ENCODE peak calls at places on chromosomes 5 and 9, in four cellular contexts. S is K562, W is HepG2, D is GM12878. P is an unnamed sample.

GRCh38 chr5:148145916-148146315 is 22.4 kb upstream of the SPINK14 start:
- DNase-seq in S (no peak), W (peak; percentile 77), D (no peak), P (no peak)

GRCh38 chr5:134523543-134524136 is 1.8 kb upstream of the JADE2 start:
- DNase-seq in S (no peak), W (no peak), D (no peak), P (no peak)

GRCh38 chr9:121876212-121876611 is 216.9 kb downstream of the TTLL11 start:
- DNase-seq in S (no peak), W (no peak), D (no peak), P (no peak)

GRCh38 chr5:96121362-96121761 is 159.7 kb upstream of the ELL2 start:
- DNase-seq in S (no peak), W (no peak), D (no peak), P (no peak)

GRCh38 chr5:171569065-171569712 is 149.7 kb downstream of the FGF18 start:
- DNase-seq in S (no peak), W (no peak), D (no peak), P (no peak)

GRCh38 chr9:77440057-77440456 is 208.1 kb downstream of the GNA14 start:
- DNase-seq in S (no peak), W (no peak), D (no peak), P (peak; percentile 53)

GRCh38 chr5:110785356-110785755 is 46.5 kb downstream of the SLC25A46 start:
- DNase-seq in S (no peak), W (no peak), D (no peak), P (no peak)

GRCh38 chr5:38551020-38552017 is 5.1 kb downstream of the LIFR start:
- DNase-seq in S (peak; percentile 18), W (peak; percentile 59), D (no peak), P (no peak)

GRCh38 chr9:8408575-8409190 is 609.1 kb upstream of the DMAC1 start:
- DNase-seq in S (no peak), W (no peak), D (no peak), P (no peak)

GRCh38 chr5:41796061-41796460 is 74.2 kb downstream of the OXCT1 start:
- DNase-seq in S (no peak), W (no peak), D (no peak), P (no peak)

GRCh38 chr5:139565411-139566305 is 4.5 kb downstream of the UBE2D2 start:
- DNase-seq in S (no peak), W (no peak), D (peak; percentile 83), P (no peak)

GRCh38 chr9:125974705-125975104 is 227.5 kb downstream of the PBX3 start:
- DNase-seq in S (no peak), W (no peak), D (no peak), P (no peak)

GRCh38 chr9:116280529-116280928 is 126.9 kb downstream of the PAPPA start:
- DNase-seq in S (no peak), W (no peak), D (no peak), P (no peak)

GRCh38 chr9:99167120-99167519 is 54.6 kb downstream of the ALG2 start:
- DNase-seq in S (peak; percentile 33), W (no peak), D (no peak), P (no peak)

GRCh38 chr5:72860499-72860898 is 44.0 kb downstream of the TNPO1 start:
- DNase-seq in S (no peak), W (no peak), D (no peak), P (no peak)

GRCh38 chr5:175681045-175681974 is 23.4 kb downstream of the HRH2 start:
- DNase-seq in S (no peak), W (no peak), D (no peak), P (no peak)

GRCh38 chr9:13513710-13514444 is 234.4 kb upstream of the MPDZ start:
- DNase-seq in S (no peak), W (no peak), D (no peak), P (peak; percentile 49)

GRCh38 chr5:141369994-141370848 is at the start of gene PCDHGB3:
- DNase-seq in S (peak; percentile 21), W (no peak), D (no peak), P (peak; percentile 56)

GRCh38 chr9:71285191-71285656 is 163.8 kb upstream of the TRPM3 start:
- DNase-seq in S (peak; percentile 27), W (peak; percentile 62), D (no peak), P (peak; percentile 24)

GRCh38 chr5:131952286-131952857 is 6.9 kb upstream of the MEIKIN start:
- DNase-seq in S (no peak), W (no peak), D (no peak), P (no peak)

GRCh38 chr5:162703914-162704313 is 636.3 kb downstream of the GABRG2 start:
- DNase-seq in S (no peak), W (no peak), D (no peak), P (no peak)

GRCh38 chr5:170176916-170177315 is 55.9 kb upstream of the C5orf58 start:
- DNase-seq in S (no peak), W (no peak), D (no peak), P (no peak)

DNA sequence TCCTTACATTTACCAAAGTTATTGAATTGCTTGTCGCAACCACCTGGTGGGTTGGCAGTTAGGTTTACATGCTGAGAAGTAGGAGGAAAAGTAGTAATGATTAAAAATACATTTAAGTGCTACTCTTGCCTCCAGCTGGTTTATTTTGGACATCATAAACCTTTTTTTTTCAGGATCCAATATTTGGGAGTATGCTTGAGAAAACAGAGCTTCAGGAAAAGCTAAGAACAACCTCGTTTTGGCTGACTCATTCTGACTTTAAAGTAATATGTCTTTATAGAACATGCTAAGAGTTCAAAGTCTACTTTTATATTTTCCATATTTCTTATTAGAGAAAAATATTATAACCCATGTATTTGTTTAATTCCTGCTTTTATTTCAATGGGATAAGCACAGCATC is 41.7 kb upstream of the BNC2 start:
- DNase-seq in S (no peak), W (no peak), D (no peak), P (no peak)
- TF ChIP-seq TCF7 in S (no peak), W (no peak), D (no peak), P (no peak)

GRCh38 chr5:159469496-159470370 is 139.4 kb upstream of the IL12B start:
- DNase-seq in S (no peak), W (no peak), D (no peak), P (no peak)
- TF ChIP-seq TCF7 in S (no peak), W (no peak), D (no peak), P (no peak)

DNA sequence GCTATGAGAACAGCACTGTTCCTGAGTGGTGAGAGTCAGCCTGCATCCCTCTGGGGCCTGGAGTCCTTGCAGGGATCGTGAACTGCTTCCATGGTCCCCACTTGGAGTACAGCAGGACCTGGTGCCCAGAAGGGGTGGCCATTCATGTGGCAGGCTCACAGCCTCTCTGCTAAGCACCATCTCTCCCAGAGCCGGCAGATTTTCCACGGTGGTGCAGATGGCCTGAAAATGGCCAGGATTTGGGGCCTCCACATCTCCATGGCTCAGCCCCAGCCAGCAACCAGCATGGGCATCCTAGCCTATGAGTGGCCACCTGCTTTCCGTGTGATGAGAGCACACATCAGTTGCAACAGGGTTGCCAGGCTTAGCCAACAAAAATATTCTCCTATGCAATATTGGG is 33.9 kb upstream of the SEMA4D start:
- DNase-seq in S (no peak), W (no peak), D (no peak), P (no peak)
- TF ChIP-seq TCF7 in S (no peak), W (no peak), D (no peak), P (no peak)

GRCh38 chr5:6593148-6594016 is 39.5 kb downstream of the NSUN2 start:
- DNase-seq in S (no peak), W (no peak), D (no peak), P (no peak)

GRCh38 chr5:6595405-6595804 is 37.4 kb downstream of the NSUN2 start:
- DNase-seq in S (no peak), W (no peak), D (no peak), P (no peak)

GRCh38 chr5:6591671-6592288 is 41.1 kb downstream of the NSUN2 start:
- DNase-seq in S (no peak), W (no peak), D (no peak), P (no peak)

GRCh38 chr5:6592611-6593010 is 40.2 kb downstream of the NSUN2 start:
- DNase-seq in S (no peak), W (no peak), D (no peak), P (no peak)

GRCh38 chr5:6594066-6594465 is 38.8 kb downstream of the NSUN2 start:
- DNase-seq in S (no peak), W (no peak), D (no peak), P (no peak)
- TF ChIP-seq TCF7 in S (no peak), W (no peak), D (no peak), P (no peak)

GRCh38 chr5:124929000-124929399 is 182.6 kb upstream of the ZNF608 start:
- DNase-seq in S (no peak), W (no peak), D (no peak), P (no peak)

GRCh38 chr5:124932791-124933600 is 186.6 kb upstream of the ZNF608 start:
- DNase-seq in S (no peak), W (no peak), D (no peak), P (no peak)

GRCh38 chr5:124924729-124925128 is 178.3 kb upstream of the ZNF608 start:
- DNase-seq in S (no peak), W (no peak), D (no peak), P (no peak)

GRCh38 chr5:124923131-124923530 is 176.7 kb upstream of the ZNF608 start:
- DNase-seq in S (no peak), W (no peak), D (no peak), P (no peak)

DNA sequence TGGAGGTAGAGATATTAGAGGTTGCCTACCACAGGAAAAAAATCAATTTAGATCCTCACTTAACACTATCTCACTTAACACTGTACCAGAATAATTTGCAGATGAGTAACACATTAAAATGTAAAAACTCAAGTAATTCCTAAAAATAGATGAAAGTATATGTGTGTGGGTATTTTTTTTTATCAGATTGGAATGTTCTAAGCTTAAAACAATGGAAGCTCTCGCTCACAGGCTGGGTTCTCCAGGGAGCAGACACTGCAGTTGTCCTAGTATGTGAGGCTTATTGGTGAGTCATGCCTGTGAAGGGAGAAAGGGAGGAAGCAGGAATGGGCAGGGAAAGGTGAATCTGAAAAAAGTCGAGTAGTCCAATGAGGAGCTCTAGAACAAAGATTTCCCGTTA is 181.3 kb upstream of the ZNF608 start:
- DNase-seq in S (no peak), W (no peak), D (no peak), P (no peak)
- TF ChIP-seq TCF7 in S (no peak), W (no peak), D (no peak), P (no peak)

GRCh38 chr5:55146080-55146479 is 13.9 kb upstream of the GPX8 start:
- DNase-seq in S (peak; percentile 16), W (no peak), D (no peak), P (no peak)
- TF ChIP-seq TCF7 in S (no peak), W (no peak), D (no peak), P (no peak)

GRCh38 chr5:87541033-87541432 is 128.3 kb upstream of the CCNH start:
- DNase-seq in S (no peak), W (no peak), D (no peak), P (peak; percentile 16)
- TF ChIP-seq TCF7 in S (no peak), W (no peak), D (no peak), P (no peak)

GRCh38 chr9:120433701-120434100 is 146.3 kb downstream of the CDK5RAP2 start:
- DNase-seq in S (no peak), W (no peak), D (no peak), P (no peak)

GRCh38 chr9:120434532-120434931 is 145.4 kb downstream of the CDK5RAP2 start:
- DNase-seq in S (no peak), W (no peak), D (no peak), P (no peak)

GRCh38 chr9:120432600-120432999 is 147.4 kb downstream of the CDK5RAP2 start:
- DNase-seq in S (no peak), W (no peak), D (no peak), P (no peak)

GRCh38 chr9:120435066-120435465 is 144.9 kb downstream of the CDK5RAP2 start:
- DNase-seq in S (no peak), W (no peak), D (no peak), P (no peak)

GRCh38 chr9:120431268-120431667 is 148.7 kb downstream of the CDK5RAP2 start:
- DNase-seq in S (no peak), W (no peak), D (no peak), P (no peak)
- TF ChIP-seq TCF7 in S (no peak), W (no peak), D (no peak), P (no peak)